ENCODE peak calls at places on chromosome 21, in four cellular contexts. H is OCI-LY7, K is A549, E is hippocampal formation. Z is an unnamed sample.

GRCh38 chr21:21664871-21665270 is 666.7 kb downstream of the NCAM2 start:
- DNase-seq in H (no peak), K (no peak), E (no peak), Z (no peak)

GRCh38 chr21:16624468-16625102 is 888.3 kb upstream of the CXADR start:
- DNase-seq in H (no peak), K (no peak), E (no peak), Z (no peak)

GRCh38 chr21:44262338-44263048 is 796 bp upstream of the DNMT3L start:
- DNase-seq in H (no peak), K (no peak), E (no peak), Z (peak; percentile 38)

GRCh38 chr21:25970254-25970930 is 200.2 kb downstream of the APP start:
- DNase-seq in H (no peak), K (no peak), E (peak; percentile 87), Z (no peak)

GRCh38 chr21:24160528-24160927 is 1446.8 kb downstream of the MRPL39 start:
- DNase-seq in H (no peak), K (no peak), E (no peak), Z (no peak)

GRCh38 chr21:15409031-15409430 is 320.8 kb upstream of the USP25 start:
- DNase-seq in H (no peak), K (no peak), E (no peak), Z (no peak)

GRCh38 chr21:26409735-26410134 is 163.4 kb downstream of the CYYR1 start:
- DNase-seq in H (no peak), K (no peak), E (no peak), Z (no peak)

GRCh38 chr21:46154155-46154954 is 1.0 kb downstream of the FTCD start:
- DNase-seq in H (no peak), K (no peak), E (no peak), Z (peak; percentile 30)

GRCh38 chr21:29008373-29008772 is 10.8 kb downstream of the RWDD2B start:
- DNase-seq in H (no peak), K (no peak), E (no peak), Z (no peak)

GRCh38 chr21:46144464-46145070 is 10.8 kb downstream of the FTCD start:
- DNase-seq in H (no peak), K (no peak), E (peak; percentile 8), Z (no peak)